ENCODE peak calls at places on chromosomes 4 and X, in ten cellular contexts. One of them, this sample, is unnamed.

GRCh38 chr4:11261066-11261850 is 167.4 kb downstream of the HS3ST1 start:
- DNase-seq in activated CD4-positive, alpha-beta T cell treated with anti-CD3 and anti-CD28 coated beads, Interleukin-2, amount 50 U/mL, for 1 hour: no peak
- DNase-seq in activated naive CD4-positive, alpha-beta T cell treated with anti-CD3 and anti-CD28 coated beads for 36 hours: no peak
- DNase-seq in RCC 7860: no peak
- DNase-seq in cardiac muscle cell: no peak
- DNase-seq in stimulated activated CD4-positive, alpha-beta T cell treated with anti-CD3 and anti-CD28 coated beads, Interleukin-12 subunit alpha, Interleukin-12 subunit beta, amount 100 ng/mL, for 48 hours: no peak
- DNase-seq in pancreas: no peak
- DNase-seq in GM23338: no peak
- DNase-seq in T1000: no peak
- DNase-seq in HTR-8/SVneo: no peak
- DNase-seq in this sample: no peak

GRCh38 chr4:3703677-3704521 is 62.3 kb upstream of the ADRA2C start:
- DNase-seq in cardiac muscle cell: no peak
- DNase-seq in activated naive CD4-positive, alpha-beta T cell treated with anti-CD3 and anti-CD28 coated beads for 36 hours: no peak
- DNase-seq in GM23338: peak
- DNase-seq in stimulated activated CD4-positive, alpha-beta T cell treated with anti-CD3 and anti-CD28 coated beads, Interleukin-12 subunit alpha, Interleukin-12 subunit beta, amount 100 ng/mL, for 48 hours: no peak
- DNase-seq in activated CD4-positive, alpha-beta T cell treated with anti-CD3 and anti-CD28 coated beads, Interleukin-2, amount 50 U/mL, for 1 hour: no peak
- DNase-seq in pancreas: no peak
- DNase-seq in T1000: no peak
- DNase-seq in HTR-8/SVneo: peak
- DNase-seq in RCC 7860: no peak
- DNase-seq in this sample: no peak

GRCh38 chr4:156193116-156193515 is 239.4 kb upstream of the CTSO start:
- DNase-seq in RCC 7860: no peak
- DNase-seq in HTR-8/SVneo: peak
- DNase-seq in GM23338: peak
- DNase-seq in pancreas: no peak
- DNase-seq in stimulated activated CD4-positive, alpha-beta T cell treated with anti-CD3 and anti-CD28 coated beads, Interleukin-12 subunit alpha, Interleukin-12 subunit beta, amount 100 ng/mL, for 48 hours: no peak
- DNase-seq in T1000: no peak
- DNase-seq in activated CD4-positive, alpha-beta T cell treated with anti-CD3 and anti-CD28 coated beads, Interleukin-2, amount 50 U/mL, for 1 hour: no peak
- DNase-seq in cardiac muscle cell: no peak
- DNase-seq in activated naive CD4-positive, alpha-beta T cell treated with anti-CD3 and anti-CD28 coated beads for 36 hours: no peak
- DNase-seq in this sample: no peak

GRCh38 chrX:39814391-39814790 is 283.4 kb downstream of the BCOR start:
- DNase-seq in activated naive CD4-positive, alpha-beta T cell treated with anti-CD3 and anti-CD28 coated beads for 36 hours: peak
- DNase-seq in HTR-8/SVneo: peak
- DNase-seq in RCC 7860: peak
- DNase-seq in GM23338: peak
- DNase-seq in T1000: peak
- DNase-seq in stimulated activated CD4-positive, alpha-beta T cell treated with anti-CD3 and anti-CD28 coated beads, Interleukin-12 subunit alpha, Interleukin-12 subunit beta, amount 100 ng/mL, for 48 hours: no peak
- DNase-seq in activated CD4-positive, alpha-beta T cell treated with anti-CD3 and anti-CD28 coated beads, Interleukin-2, amount 50 U/mL, for 1 hour: peak
- DNase-seq in cardiac muscle cell: peak
- DNase-seq in pancreas: no peak
- DNase-seq in this sample: no peak

GRCh38 chr4:110567266-110567665 is 55.6 kb downstream of the PITX2 start:
- DNase-seq in activated naive CD4-positive, alpha-beta T cell treated with anti-CD3 and anti-CD28 coated beads for 36 hours: no peak
- DNase-seq in RCC 7860: no peak
- DNase-seq in T1000: no peak
- DNase-seq in activated CD4-positive, alpha-beta T cell treated with anti-CD3 and anti-CD28 coated beads, Interleukin-2, amount 50 U/mL, for 1 hour: no peak
- DNase-seq in GM23338: no peak
- DNase-seq in HTR-8/SVneo: no peak
- DNase-seq in stimulated activated CD4-positive, alpha-beta T cell treated with anti-CD3 and anti-CD28 coated beads, Interleukin-12 subunit alpha, Interleukin-12 subunit beta, amount 100 ng/mL, for 48 hours: no peak
- DNase-seq in cardiac muscle cell: no peak
- DNase-seq in pancreas: no peak
- DNase-seq in this sample: no peak

GRCh38 chr4:102174800-102175199 is 170.5 kb downstream of the SLC39A8 start:
- DNase-seq in RCC 7860: no peak
- DNase-seq in cardiac muscle cell: peak
- DNase-seq in stimulated activated CD4-positive, alpha-beta T cell treated with anti-CD3 and anti-CD28 coated beads, Interleukin-12 subunit alpha, Interleukin-12 subunit beta, amount 100 ng/mL, for 48 hours: no peak
- DNase-seq in activated naive CD4-positive, alpha-beta T cell treated with anti-CD3 and anti-CD28 coated beads for 36 hours: no peak
- DNase-seq in T1000: peak
- DNase-seq in pancreas: no peak
- DNase-seq in GM23338: no peak
- DNase-seq in HTR-8/SVneo: no peak
- DNase-seq in activated CD4-positive, alpha-beta T cell treated with anti-CD3 and anti-CD28 coated beads, Interleukin-2, amount 50 U/mL, for 1 hour: no peak
- DNase-seq in this sample: no peak

GRCh38 chr4:147707892-147708672 is 23.8 kb upstream of the ARHGAP10 start:
- DNase-seq in cardiac muscle cell: peak
- DNase-seq in activated naive CD4-positive, alpha-beta T cell treated with anti-CD3 and anti-CD28 coated beads for 36 hours: peak
- DNase-seq in RCC 7860: peak
- DNase-seq in T1000: peak
- DNase-seq in activated CD4-positive, alpha-beta T cell treated with anti-CD3 and anti-CD28 coated beads, Interleukin-2, amount 50 U/mL, for 1 hour: peak
- DNase-seq in pancreas: peak
- DNase-seq in stimulated activated CD4-positive, alpha-beta T cell treated with anti-CD3 and anti-CD28 coated beads, Interleukin-12 subunit alpha, Interleukin-12 subunit beta, amount 100 ng/mL, for 48 hours: peak
- DNase-seq in HTR-8/SVneo: peak
- DNase-seq in GM23338: peak
- DNase-seq in this sample: no peak

GRCh38 chr4:122874194-122874593 is 47.6 kb downstream of the FGF2 start:
- DNase-seq in cardiac muscle cell: peak
- DNase-seq in stimulated activated CD4-positive, alpha-beta T cell treated with anti-CD3 and anti-CD28 coated beads, Interleukin-12 subunit alpha, Interleukin-12 subunit beta, amount 100 ng/mL, for 48 hours: no peak
- DNase-seq in pancreas: no peak
- DNase-seq in GM23338: no peak
- DNase-seq in activated naive CD4-positive, alpha-beta T cell treated with anti-CD3 and anti-CD28 coated beads for 36 hours: no peak
- DNase-seq in RCC 7860: peak
- DNase-seq in HTR-8/SVneo: peak
- DNase-seq in activated CD4-positive, alpha-beta T cell treated with anti-CD3 and anti-CD28 coated beads, Interleukin-2, amount 50 U/mL, for 1 hour: no peak
- DNase-seq in T1000: no peak
- DNase-seq in this sample: peak

GRCh38 chr4:22500831-22501714 is 14.8 kb downstream of the ADGRA3 start:
- DNase-seq in cardiac muscle cell: no peak
- DNase-seq in T1000: peak
- DNase-seq in activated CD4-positive, alpha-beta T cell treated with anti-CD3 and anti-CD28 coated beads, Interleukin-2, amount 50 U/mL, for 1 hour: no peak
- DNase-seq in activated naive CD4-positive, alpha-beta T cell treated with anti-CD3 and anti-CD28 coated beads for 36 hours: peak
- DNase-seq in HTR-8/SVneo: no peak
- DNase-seq in stimulated activated CD4-positive, alpha-beta T cell treated with anti-CD3 and anti-CD28 coated beads, Interleukin-12 subunit alpha, Interleukin-12 subunit beta, amount 100 ng/mL, for 48 hours: no peak
- DNase-seq in pancreas: peak
- DNase-seq in RCC 7860: peak
- DNase-seq in GM23338: no peak
- DNase-seq in this sample: no peak

GRCh38 chr4:40525811-40526598 is 103.7 kb downstream of the RBM47 start:
- DNase-seq in GM23338: peak
- DNase-seq in activated naive CD4-positive, alpha-beta T cell treated with anti-CD3 and anti-CD28 coated beads for 36 hours: no peak
- DNase-seq in HTR-8/SVneo: peak
- DNase-seq in pancreas: peak
- DNase-seq in stimulated activated CD4-positive, alpha-beta T cell treated with anti-CD3 and anti-CD28 coated beads, Interleukin-12 subunit alpha, Interleukin-12 subunit beta, amount 100 ng/mL, for 48 hours: no peak
- DNase-seq in activated CD4-positive, alpha-beta T cell treated with anti-CD3 and anti-CD28 coated beads, Interleukin-2, amount 50 U/mL, for 1 hour: no peak
- DNase-seq in T1000: peak
- DNase-seq in RCC 7860: peak
- DNase-seq in cardiac muscle cell: peak
- DNase-seq in this sample: no peak

GRCh38 chr4:43471950-43472349 is 579.4 kb downstream of the GRXCR1 start:
- DNase-seq in pancreas: no peak
- DNase-seq in stimulated activated CD4-positive, alpha-beta T cell treated with anti-CD3 and anti-CD28 coated beads, Interleukin-12 subunit alpha, Interleukin-12 subunit beta, amount 100 ng/mL, for 48 hours: no peak
- DNase-seq in GM23338: peak
- DNase-seq in T1000: no peak
- DNase-seq in RCC 7860: no peak
- DNase-seq in HTR-8/SVneo: no peak
- DNase-seq in cardiac muscle cell: no peak
- DNase-seq in activated naive CD4-positive, alpha-beta T cell treated with anti-CD3 and anti-CD28 coated beads for 36 hours: no peak
- DNase-seq in activated CD4-positive, alpha-beta T cell treated with anti-CD3 and anti-CD28 coated beads, Interleukin-2, amount 50 U/mL, for 1 hour: no peak
- DNase-seq in this sample: no peak

GRCh38 chrX:50723006-50723405 is 91.0 kb downstream of the SHROOM4 start:
- DNase-seq in activated naive CD4-positive, alpha-beta T cell treated with anti-CD3 and anti-CD28 coated beads for 36 hours: no peak
- DNase-seq in cardiac muscle cell: no peak
- DNase-seq in pancreas: no peak
- DNase-seq in stimulated activated CD4-positive, alpha-beta T cell treated with anti-CD3 and anti-CD28 coated beads, Interleukin-12 subunit alpha, Interleukin-12 subunit beta, amount 100 ng/mL, for 48 hours: no peak
- DNase-seq in T1000: no peak
- DNase-seq in GM23338: no peak
- DNase-seq in RCC 7860: peak
- DNase-seq in activated CD4-positive, alpha-beta T cell treated with anti-CD3 and anti-CD28 coated beads, Interleukin-2, amount 50 U/mL, for 1 hour: no peak
- DNase-seq in HTR-8/SVneo: no peak
- DNase-seq in this sample: no peak

GRCh38 chr4:139599594-139600374 is 43.8 kb upstream of the SETD7 start:
- DNase-seq in cardiac muscle cell: peak
- DNase-seq in activated CD4-positive, alpha-beta T cell treated with anti-CD3 and anti-CD28 coated beads, Interleukin-2, amount 50 U/mL, for 1 hour: no peak
- DNase-seq in activated naive CD4-positive, alpha-beta T cell treated with anti-CD3 and anti-CD28 coated beads for 36 hours: no peak
- DNase-seq in T1000: no peak
- DNase-seq in RCC 7860: peak
- DNase-seq in HTR-8/SVneo: no peak
- DNase-seq in GM23338: no peak
- DNase-seq in stimulated activated CD4-positive, alpha-beta T cell treated with anti-CD3 and anti-CD28 coated beads, Interleukin-12 subunit alpha, Interleukin-12 subunit beta, amount 100 ng/mL, for 48 hours: no peak
- DNase-seq in pancreas: no peak
- DNase-seq in this sample: peak

GRCh38 chrX:9943420-9943819 is 23.7 kb upstream of the CLDN34 start:
- DNase-seq in pancreas: no peak
- DNase-seq in activated naive CD4-positive, alpha-beta T cell treated with anti-CD3 and anti-CD28 coated beads for 36 hours: no peak
- DNase-seq in HTR-8/SVneo: no peak
- DNase-seq in T1000: no peak
- DNase-seq in cardiac muscle cell: no peak
- DNase-seq in activated CD4-positive, alpha-beta T cell treated with anti-CD3 and anti-CD28 coated beads, Interleukin-2, amount 50 U/mL, for 1 hour: no peak
- DNase-seq in GM23338: no peak
- DNase-seq in stimulated activated CD4-positive, alpha-beta T cell treated with anti-CD3 and anti-CD28 coated beads, Interleukin-12 subunit alpha, Interleukin-12 subunit beta, amount 100 ng/mL, for 48 hours: no peak
- DNase-seq in RCC 7860: no peak
- DNase-seq in this sample: no peak

GRCh38 chrX:145817299-145817665 is 347 bp upstream of the SLITRK2 start:
- DNase-seq in RCC 7860: peak
- DNase-seq in HTR-8/SVneo: no peak
- DNase-seq in stimulated activated CD4-positive, alpha-beta T cell treated with anti-CD3 and anti-CD28 coated beads, Interleukin-12 subunit alpha, Interleukin-12 subunit beta, amount 100 ng/mL, for 48 hours: no peak
- DNase-seq in T1000: peak
- DNase-seq in pancreas: peak
- DNase-seq in GM23338: no peak
- DNase-seq in cardiac muscle cell: peak
- DNase-seq in activated naive CD4-positive, alpha-beta T cell treated with anti-CD3 and anti-CD28 coated beads for 36 hours: no peak
- DNase-seq in activated CD4-positive, alpha-beta T cell treated with anti-CD3 and anti-CD28 coated beads, Interleukin-2, amount 50 U/mL, for 1 hour: no peak
- DNase-seq in this sample: no peak

GRCh38 chrX:132127748-132128147 is at the start of gene FRMD7:
- DNase-seq in HTR-8/SVneo: no peak
- DNase-seq in cardiac muscle cell: peak
- DNase-seq in activated CD4-positive, alpha-beta T cell treated with anti-CD3 and anti-CD28 coated beads, Interleukin-2, amount 50 U/mL, for 1 hour: no peak
- DNase-seq in T1000: no peak
- DNase-seq in RCC 7860: no peak
- DNase-seq in GM23338: no peak
- DNase-seq in pancreas: peak
- DNase-seq in activated naive CD4-positive, alpha-beta T cell treated with anti-CD3 and anti-CD28 coated beads for 36 hours: no peak
- DNase-seq in stimulated activated CD4-positive, alpha-beta T cell treated with anti-CD3 and anti-CD28 coated beads, Interleukin-12 subunit alpha, Interleukin-12 subunit beta, amount 100 ng/mL, for 48 hours: no peak
- DNase-seq in this sample: no peak

GRCh38 chr4:131499139-131499873 is 1649.8 kb upstream of the PCDH10 start:
- DNase-seq in T1000: peak
- DNase-seq in HTR-8/SVneo: peak
- DNase-seq in GM23338: no peak
- DNase-seq in activated naive CD4-positive, alpha-beta T cell treated with anti-CD3 and anti-CD28 coated beads for 36 hours: no peak
- DNase-seq in pancreas: no peak
- DNase-seq in stimulated activated CD4-positive, alpha-beta T cell treated with anti-CD3 and anti-CD28 coated beads, Interleukin-12 subunit alpha, Interleukin-12 subunit beta, amount 100 ng/mL, for 48 hours: no peak
- DNase-seq in RCC 7860: peak
- DNase-seq in activated CD4-positive, alpha-beta T cell treated with anti-CD3 and anti-CD28 coated beads, Interleukin-2, amount 50 U/mL, for 1 hour: no peak
- DNase-seq in cardiac muscle cell: peak
- DNase-seq in this sample: peak

GRCh38 chrX:16160729-16161128 is 6.6 kb upstream of the MAGEB17 start:
- DNase-seq in RCC 7860: peak
- DNase-seq in cardiac muscle cell: peak
- DNase-seq in HTR-8/SVneo: peak
- DNase-seq in GM23338: no peak
- DNase-seq in activated naive CD4-positive, alpha-beta T cell treated with anti-CD3 and anti-CD28 coated beads for 36 hours: no peak
- DNase-seq in activated CD4-positive, alpha-beta T cell treated with anti-CD3 and anti-CD28 coated beads, Interleukin-2, amount 50 U/mL, for 1 hour: no peak
- DNase-seq in T1000: peak
- DNase-seq in pancreas: no peak
- DNase-seq in stimulated activated CD4-positive, alpha-beta T cell treated with anti-CD3 and anti-CD28 coated beads, Interleukin-12 subunit alpha, Interleukin-12 subunit beta, amount 100 ng/mL, for 48 hours: no peak
- DNase-seq in this sample: peak

GRCh38 chr4:140052050-140052449 is 101.9 kb downstream of the MAML3 start:
- DNase-seq in pancreas: peak
- DNase-seq in GM23338: peak
- DNase-seq in stimulated activated CD4-positive, alpha-beta T cell treated with anti-CD3 and anti-CD28 coated beads, Interleukin-12 subunit alpha, Interleukin-12 subunit beta, amount 100 ng/mL, for 48 hours: no peak
- DNase-seq in RCC 7860: no peak
- DNase-seq in activated CD4-positive, alpha-beta T cell treated with anti-CD3 and anti-CD28 coated beads, Interleukin-2, amount 50 U/mL, for 1 hour: peak
- DNase-seq in activated naive CD4-positive, alpha-beta T cell treated with anti-CD3 and anti-CD28 coated beads for 36 hours: peak
- DNase-seq in HTR-8/SVneo: no peak
- DNase-seq in cardiac muscle cell: peak
- DNase-seq in T1000: no peak
- DNase-seq in this sample: no peak

GRCh38 chr4:173443121-173443520 is 44.2 kb upstream of the SCRG1 start:
- DNase-seq in stimulated activated CD4-positive, alpha-beta T cell treated with anti-CD3 and anti-CD28 coated beads, Interleukin-12 subunit alpha, Interleukin-12 subunit beta, amount 100 ng/mL, for 48 hours: no peak
- DNase-seq in activated naive CD4-positive, alpha-beta T cell treated with anti-CD3 and anti-CD28 coated beads for 36 hours: no peak
- DNase-seq in HTR-8/SVneo: no peak
- DNase-seq in activated CD4-positive, alpha-beta T cell treated with anti-CD3 and anti-CD28 coated beads, Interleukin-2, amount 50 U/mL, for 1 hour: no peak
- DNase-seq in cardiac muscle cell: peak
- DNase-seq in RCC 7860: no peak
- DNase-seq in GM23338: no peak
- DNase-seq in T1000: no peak
- DNase-seq in pancreas: no peak
- DNase-seq in this sample: no peak

GRCh38 chr4:168076989-168077725 is 15.2 kb upstream of the ANXA10 start:
- DNase-seq in stimulated activated CD4-positive, alpha-beta T cell treated with anti-CD3 and anti-CD28 coated beads, Interleukin-12 subunit alpha, Interleukin-12 subunit beta, amount 100 ng/mL, for 48 hours: peak
- DNase-seq in cardiac muscle cell: peak
- DNase-seq in T1000: no peak
- DNase-seq in activated naive CD4-positive, alpha-beta T cell treated with anti-CD3 and anti-CD28 coated beads for 36 hours: peak
- DNase-seq in pancreas: peak
- DNase-seq in GM23338: peak
- DNase-seq in activated CD4-positive, alpha-beta T cell treated with anti-CD3 and anti-CD28 coated beads, Interleukin-2, amount 50 U/mL, for 1 hour: peak
- DNase-seq in RCC 7860: peak
- DNase-seq in HTR-8/SVneo: peak
- DNase-seq in this sample: peak

GRCh38 chr4:152100378-152101201 is 339.8 kb upstream of the GATB start:
- DNase-seq in activated naive CD4-positive, alpha-beta T cell treated with anti-CD3 and anti-CD28 coated beads for 36 hours: peak
- DNase-seq in T1000: no peak
- DNase-seq in stimulated activated CD4-positive, alpha-beta T cell treated with anti-CD3 and anti-CD28 coated beads, Interleukin-12 subunit alpha, Interleukin-12 subunit beta, amount 100 ng/mL, for 48 hours: peak
- DNase-seq in HTR-8/SVneo: no peak
- DNase-seq in pancreas: no peak
- DNase-seq in activated CD4-positive, alpha-beta T cell treated with anti-CD3 and anti-CD28 coated beads, Interleukin-2, amount 50 U/mL, for 1 hour: peak
- DNase-seq in cardiac muscle cell: no peak
- DNase-seq in RCC 7860: no peak
- DNase-seq in GM23338: no peak
- DNase-seq in this sample: no peak